ENCODE peak calls at places on chromosomes 12 and 14, in seven cellular contexts. V is effector CD4-positive, alpha-beta T cell; N is activated CD8-positive, alpha-beta memory T cell treated with anti-CD3 and anti-CD28 coated beads for 48 hours; D is gastrocnemius medialis; S is NCI-H1417; W is AG09319; P is type B pancreatic cell. T is an unnamed sample.

GRCh38 chr14:61754627-61755381 is 7.4 kb upstream of the SNAPC1 start:
- DNase-seq in V (no peak), N (no peak), D (no peak), S (no peak), W (no peak), P (no peak), T (no peak)

GRCh38 chr12:4281173-4281654 is 7.7 kb downstream of the CCND2 start:
- DNase-seq in V (no peak), N (no peak), D (no peak), S (no peak), W (no peak), P (no peak), T (no peak)

GRCh38 chr12:123436017-123436964 is at the start of gene RILPL2:
- DNase-seq in V (peak; percentile 90), N (peak; percentile 80), D (peak; percentile 77), S (peak; percentile 42), W (peak; percentile 54), P (peak; percentile 84), T (peak; percentile 38)

GRCh38 chr12:123150804-123151678 is at the start of gene PITPNM2:
- DNase-seq in V (peak; percentile 42), N (peak; percentile 33), D (peak; percentile 53), S (peak; percentile 51), W (no peak), P (no peak), T (no peak)

GRCh38 chr12:85866929-85867776 is 6.9 kb upstream of the NTS start:
- DNase-seq in V (no peak), N (no peak), D (no peak), S (peak; percentile 58), W (peak; percentile 38), P (no peak), T (peak; percentile 43)

GRCh38 chr12:122811777-122812176 is 23.5 kb upstream of the HIP1R start:
- DNase-seq in V (no peak), N (no peak), D (no peak), S (no peak), W (no peak), P (no peak), T (no peak)

GRCh38 chr12:62977419-62977818 is 42.5 kb upstream of the PPM1H start:
- DNase-seq in V (no peak), N (no peak), D (no peak), S (peak; percentile 81), W (peak; percentile 41), P (no peak), T (peak; percentile 43)

GRCh38 chr12:122872815-122873361 is 23.0 kb downstream of the VPS37B start:
- DNase-seq in V (no peak), N (no peak), D (no peak), S (peak; percentile 50), W (no peak), P (no peak), T (no peak)

GRCh38 chr14:61640834-61641170 is 54.5 kb upstream of the HIF1A start:
- DNase-seq in V (no peak), N (no peak), D (no peak), S (peak; percentile 88), W (no peak), P (no peak), T (no peak)

GRCh38 chr12:11756523-11756922 is 107.0 kb downstream of the ETV6 start:
- DNase-seq in V (no peak), N (no peak), D (no peak), S (no peak), W (no peak), P (no peak), T (no peak)

GRCh38 chr12:26746315-26746714 is 86.7 kb downstream of the ITPR2 start:
- DNase-seq in V (no peak), N (no peak), D (no peak), S (no peak), W (no peak), P (no peak), T (peak; percentile 45)

GRCh38 chr12:14057895-14058294 is 76.5 kb upstream of the GRIN2B start:
- DNase-seq in V (no peak), N (no peak), D (no peak), S (no peak), W (no peak), P (no peak), T (no peak)

GRCh38 chr12:124626841-124627502 is 59.6 kb upstream of the NCOR2 start:
- DNase-seq in V (no peak), N (no peak), D (peak; percentile 47), S (no peak), W (no peak), P (no peak), T (no peak)